ENCODE peak calls at places on chromosomes 7 and 10, in four cellular contexts. T, F, E and B are unnamed samples.

GRCh38 chr7:50265968-50266694 is 38.4 kb upstream of the IKZF1 start:
- DNase-seq in T (no peak), F (no peak), E (no peak), B (peak)

GRCh38 chr7:69624842-69625637 is 26.8 kb downstream of the AUTS2 start:
- DNase-seq in T (peak), F (no peak), E (no peak), B (no peak)

GRCh38 chr10:122056431-122057094 is 67.6 kb downstream of the TACC2 start:
- DNase-seq in T (peak), F (no peak), E (peak), B (no peak)

GRCh38 chr10:11430421-11431275 is 180.8 kb downstream of the USP6NL start:
- DNase-seq in T (no peak), F (no peak), E (no peak), B (no peak)

GRCh38 chr7:44062903-44063295 is 2.5 kb downstream of the PGAM2 start:
- DNase-seq in T (no peak), F (no peak), E (no peak), B (no peak)

GRCh38 chr7:91945476-91945875 is 4.8 kb downstream of the AKAP9 start:
- DNase-seq in T (peak), F (no peak), E (no peak), B (no peak)

GRCh38 chr10:130757821-130758489 is 553.6 kb downstream of the TCERG1L start:
- DNase-seq in T (peak), F (no peak), E (no peak), B (no peak)

GRCh38 chr7:151232272-151233110 is at the start of gene CHPF2:
- DNase-seq in T (peak), F (peak), E (peak), B (peak)

GRCh38 chr7:147525295-147525694 is 1065.3 kb upstream of the C7orf33 start:
- DNase-seq in T (no peak), F (no peak), E (no peak), B (no peak)

GRCh38 chr7:131762753-131763152 is 206.3 kb upstream of the PODXL start:
- DNase-seq in T (no peak), F (no peak), E (no peak), B (no peak)

GRCh38 chr7:134420509-134421125 is 38.3 kb downstream of the AKR1B1 start:
- DNase-seq in T (peak), F (peak), E (peak), B (peak)

GRCh38 chr10:97762816-97763215 is 9.0 kb downstream of the SFRP5 start:
- DNase-seq in T (no peak), F (peak), E (no peak), B (no peak)

GRCh38 chr10:101848894-101849351 is 5.3 kb upstream of the KCNIP2 start:
- DNase-seq in T (no peak), F (peak), E (no peak), B (no peak)

GRCh38 chr10:119724630-119725549 is 960 bp upstream of the INPP5F start:
- DNase-seq in T (peak), F (no peak), E (no peak), B (no peak)

GRCh38 chr10:44993922-44994751 is 6.6 kb upstream of the ZNF22 start:
- DNase-seq in T (peak), F (no peak), E (no peak), B (no peak)

GRCh38 chr7:47095906-47096305 is 486.0 kb downstream of the TNS3 start:
- DNase-seq in T (no peak), F (no peak), E (no peak), B (no peak)

GRCh38 chr10:70458329-70459060 is 17.0 kb upstream of the NODAL start:
- DNase-seq in T (peak), F (peak), E (peak), B (no peak)

GRCh38 chr7:37921340-37921805 is 933 bp downstream of the EPDR1 start:
- DNase-seq in T (peak), F (peak), E (peak), B (peak)

GRCh38 chr7:151628846-151629604 is 109.3 kb upstream of the RHEB start:
- DNase-seq in T (peak), F (peak), E (no peak), B (no peak)

GRCh38 chr7:6228363-6228762 is 44.1 kb downstream of the CYTH3 start:
- DNase-seq in T (no peak), F (no peak), E (no peak), B (no peak)

GRCh38 chr7:69776611-69777010 is 178.3 kb downstream of the AUTS2 start:
- DNase-seq in T (peak), F (no peak), E (no peak), B (no peak)

GRCh38 chr7:157926521-157927167 is 589.8 kb downstream of the DNAJB6 start:
- DNase-seq in T (no peak), F (no peak), E (no peak), B (peak)

GRCh38 chr7:34155225-34155908 is 250.0 kb downstream of the BMPER start:
- DNase-seq in T (peak), F (peak), E (no peak), B (no peak)

GRCh38 chr7:2981103-2981480 is 62.6 kb downstream of the CARD11 start:
- DNase-seq in T (no peak), F (no peak), E (no peak), B (no peak)

GRCh38 chr7:2980406-2981102 is 63.1 kb downstream of the CARD11 start:
- DNase-seq in T (peak), F (no peak), E (no peak), B (no peak)

GRCh38 chr7:2979276-2979675 is 64.4 kb downstream of the CARD11 start:
- DNase-seq in T (no peak), F (no peak), E (no peak), B (no peak)

GRCh38 chr7:2979951-2980350 is 63.7 kb downstream of the CARD11 start:
- DNase-seq in T (no peak), F (no peak), E (no peak), B (no peak)

GRCh38 chr7:2978403-2978802 is 65.3 kb downstream of the CARD11 start:
- DNase-seq in T (no peak), F (no peak), E (peak), B (no peak)
- H3K9ac ChIP-seq in T (no peak), F (no peak), E (no peak), B (no peak)

GRCh38 chr10:46554166-46554781 is 2.2 kb downstream of the GPRIN2 start:
- DNase-seq in T (no peak), F (no peak), E (no peak), B (peak)

GRCh38 chr10:46555713-46556514 is 544 bp downstream of the GPRIN2 start:
- DNase-seq in T (no peak), F (peak), E (peak), B (no peak)

GRCh38 chr10:46556515-46557318 is at the start of gene GPRIN2:
- DNase-seq in T (peak), F (peak), E (peak), B (peak)

GRCh38 chr10:46553238-46554049 is 3.0 kb downstream of the GPRIN2 start:
- DNase-seq in T (no peak), F (no peak), E (peak), B (peak)

DNA sequence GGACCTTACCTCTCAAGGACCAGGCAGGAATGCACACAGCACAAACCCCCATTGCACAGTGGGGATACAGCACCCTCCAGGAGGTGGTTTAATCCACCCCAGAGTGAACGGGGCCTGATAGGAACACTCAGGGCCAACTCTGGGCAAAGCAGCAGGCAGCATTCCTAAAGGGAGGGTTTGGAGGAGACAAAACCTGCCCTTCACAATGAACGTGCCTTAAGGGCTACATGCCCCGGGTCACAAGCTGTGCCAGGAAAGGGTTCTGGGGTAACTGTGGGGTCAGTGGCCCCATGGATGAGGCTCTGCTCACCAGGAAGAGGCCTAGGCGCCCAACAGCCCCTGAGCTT is 1.1 kb downstream of the GPRIN2 start:
- DNase-seq in T (no peak), F (peak), E (peak), B (peak)
- H3K9ac ChIP-seq in T (peak), F (no peak), E (peak), B (no peak)

GRCh38 chr7:1552200-1552599 is 3.8 kb downstream of the TMEM184A start:
- DNase-seq in T (peak), F (no peak), E (no peak), B (no peak)

GRCh38 chr7:1554332-1555045 is 1.5 kb downstream of the TMEM184A start:
- DNase-seq in T (no peak), F (no peak), E (no peak), B (no peak)

GRCh38 chr7:1555813-1556540 is at the start of gene TMEM184A:
- DNase-seq in T (peak), F (peak), E (peak), B (peak)

GRCh38 chr7:1555046-1555812 is 776 bp downstream of the TMEM184A start:
- DNase-seq in T (peak), F (no peak), E (peak), B (no peak)

DNA sequence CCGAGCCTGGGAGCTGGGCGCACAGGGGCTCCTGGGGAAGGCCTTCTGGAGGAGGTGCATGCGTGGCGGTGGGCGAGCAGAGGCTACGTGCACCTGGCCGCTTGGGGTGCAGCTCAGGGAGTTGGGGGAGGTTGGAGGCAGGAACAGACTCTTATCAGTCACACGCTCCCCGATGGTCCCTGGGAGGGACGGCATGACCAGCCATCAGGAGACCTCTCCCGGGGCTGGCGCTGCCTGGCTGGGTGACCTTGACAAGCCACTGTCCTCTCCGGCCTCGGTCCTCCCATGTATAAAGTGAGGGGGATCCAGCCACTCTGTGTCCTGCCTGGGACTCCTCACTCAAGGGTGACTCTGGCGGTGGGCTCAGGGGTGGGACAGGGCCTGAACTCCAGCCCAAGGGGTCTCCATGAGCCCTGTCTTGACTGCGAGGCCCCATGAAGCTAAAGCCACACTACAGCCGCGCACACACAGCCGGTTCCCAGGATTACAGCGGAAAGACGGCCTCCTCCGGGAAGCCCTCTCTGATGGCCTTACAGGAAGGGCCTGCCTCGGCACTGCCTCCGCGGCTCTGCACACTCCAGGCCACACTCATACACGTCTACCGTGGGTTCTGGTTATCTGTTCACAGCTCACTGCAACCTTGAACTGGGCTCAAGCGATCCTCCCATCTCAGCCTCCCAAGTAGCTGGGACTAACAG is 2.3 kb downstream of the TMEM184A start:
- DNase-seq in T (peak), F (no peak), E (no peak), B (no peak)
- H3K9ac ChIP-seq in T (no peak), F (no peak), E (peak), B (no peak)

GRCh38 chr10:79377557-79378382 is 30.5 kb downstream of the PPIF start:
- DNase-seq in T (no peak), F (no peak), E (no peak), B (no peak)

GRCh38 chr10:79378383-79378646 is 31.0 kb downstream of the PPIF start:
- DNase-seq in T (no peak), F (no peak), E (no peak), B (no peak)

GRCh38 chr10:79380125-79380917 is 33.1 kb downstream of the PPIF start:
- DNase-seq in T (no peak), F (no peak), E (peak), B (no peak)

GRCh38 chr10:79379512-79380124 is 32.3 kb downstream of the PPIF start:
- DNase-seq in T (no peak), F (no peak), E (peak), B (no peak)

DNA sequence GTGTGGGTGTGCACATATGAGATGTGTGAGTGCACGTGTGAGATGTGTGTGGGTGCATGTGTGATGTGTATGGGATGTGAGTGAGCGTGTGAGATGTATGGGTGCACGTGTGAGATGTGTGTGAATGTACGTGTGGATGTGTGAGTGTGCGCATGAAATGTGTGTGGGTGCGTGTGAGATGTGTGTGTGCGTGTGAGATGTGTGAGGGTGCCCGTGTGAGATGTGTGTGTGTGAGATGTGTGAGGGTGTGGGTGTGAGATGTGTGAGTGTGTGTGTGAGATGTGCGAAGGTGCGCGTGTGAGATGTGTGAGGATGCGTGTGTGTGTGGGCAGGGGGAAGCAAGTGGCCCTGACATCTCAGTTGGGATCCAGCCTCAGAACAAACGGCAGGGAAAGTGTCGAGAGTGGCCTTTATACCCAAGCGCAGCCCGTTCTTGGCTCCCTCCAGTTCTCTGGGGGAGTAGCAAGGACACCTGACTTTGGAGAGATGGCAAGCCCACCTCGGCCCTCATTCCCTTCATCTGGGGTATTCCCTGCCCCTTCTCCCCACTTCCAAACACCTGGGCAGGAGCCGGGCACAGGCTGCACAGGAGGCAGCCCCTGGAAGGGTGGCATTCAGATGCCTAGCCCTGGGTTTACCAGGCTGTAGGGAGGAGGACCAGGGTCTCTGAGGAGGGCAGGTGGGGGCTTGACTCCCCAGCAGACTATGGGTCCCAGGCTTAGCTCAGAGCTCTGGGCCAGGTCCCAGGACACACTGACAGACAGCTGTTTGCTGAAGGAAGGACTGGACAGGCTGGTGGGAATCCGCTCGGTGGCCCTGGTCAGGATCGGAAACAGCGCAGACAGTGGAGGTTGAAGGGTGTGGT is 31.6 kb downstream of the PPIF start:
- DNase-seq in T (no peak), F (no peak), E (peak), B (no peak)
- H3K9ac ChIP-seq in T (no peak), F (no peak), E (no peak), B (no peak)

GRCh38 chr7:149850007-149850594 is 11.9 kb downstream of the ZNF862 start:
- DNase-seq in T (no peak), F (no peak), E (no peak), B (no peak)
- H3K9ac ChIP-seq in T (no peak), F (no peak), E (no peak), B (no peak)